ENCODE peak calls at places on chromosomes 13 and 19, in nine cellular contexts. One of them, this sample, is unnamed. For H3K27me3, the result is how much of the 10 kb centered on the place peaks cover.

GRCh38 chr19:51676566-51677083 is 16.5 kb upstream of the SPACA6 start:
- DNase-seq in HepG2: no peak
- DNase-seq in IMR-90: no peak
- DNase-seq in CD4-positive, alpha-beta T cell: no peak
- DNase-seq in heart right ventricle: no peak
- DNase-seq in sigmoid colon: no peak
- DNase-seq in psoas muscle: no peak
- DNase-seq in ovary: no peak
- DNase-seq in kidney epithelial cell: no peak
- DNase-seq in this sample: no peak

GRCh38 chr13:60386250-60386649 is 10.8 kb upstream of the TDRD3 start:
- DNase-seq in ovary: no peak
- DNase-seq in heart right ventricle: no peak
- DNase-seq in sigmoid colon: no peak
- DNase-seq in HepG2: no peak
- DNase-seq in kidney epithelial cell: no peak
- DNase-seq in IMR-90: no peak
- DNase-seq in psoas muscle: no peak
- DNase-seq in CD4-positive, alpha-beta T cell: no peak
- DNase-seq in this sample: no peak

GRCh38 chr13:111567637-111568036 is 247.2 kb downstream of the TEX29 start:
- DNase-seq in IMR-90: no peak
- DNase-seq in ovary: no peak
- DNase-seq in heart right ventricle: no peak
- DNase-seq in kidney epithelial cell: no peak
- DNase-seq in HepG2: no peak
- DNase-seq in psoas muscle: no peak
- DNase-seq in sigmoid colon: no peak
- DNase-seq in CD4-positive, alpha-beta T cell: no peak
- DNase-seq in this sample: no peak

GRCh38 chr19:18776288-18776594 is 14.9 kb downstream of the COMP start:
- DNase-seq in IMR-90: peak
- DNase-seq in CD4-positive, alpha-beta T cell: no peak
- DNase-seq in psoas muscle: no peak
- DNase-seq in heart right ventricle: no peak
- DNase-seq in sigmoid colon: no peak
- DNase-seq in HepG2: no peak
- DNase-seq in ovary: no peak
- DNase-seq in kidney epithelial cell: no peak
- DNase-seq in this sample: no peak

GRCh38 chr13:40187836-40188591 is 478.4 kb downstream of the FOXO1 start:
- DNase-seq in IMR-90: no peak
- DNase-seq in psoas muscle: no peak
- DNase-seq in kidney epithelial cell: no peak
- DNase-seq in ovary: no peak
- DNase-seq in sigmoid colon: no peak
- DNase-seq in CD4-positive, alpha-beta T cell: peak
- DNase-seq in HepG2: no peak
- DNase-seq in heart right ventricle: no peak
- DNase-seq in this sample: no peak

GRCh38 chr13:95607363-95607762 is 37.1 kb downstream of the DZIP1 start:
- DNase-seq in kidney epithelial cell: peak
- DNase-seq in ovary: no peak
- DNase-seq in psoas muscle: no peak
- DNase-seq in sigmoid colon: no peak
- DNase-seq in IMR-90: peak
- DNase-seq in CD4-positive, alpha-beta T cell: no peak
- DNase-seq in HepG2: no peak
- DNase-seq in heart right ventricle: no peak
- DNase-seq in this sample: no peak

GRCh38 chr19:46181386-46181774 is 33.3 kb downstream of the IGFL2 start:
- DNase-seq in psoas muscle: no peak
- DNase-seq in heart right ventricle: no peak
- DNase-seq in kidney epithelial cell: no peak
- DNase-seq in ovary: no peak
- DNase-seq in IMR-90: peak
- DNase-seq in CD4-positive, alpha-beta T cell: no peak
- DNase-seq in sigmoid colon: no peak
- DNase-seq in HepG2: no peak
- DNase-seq in this sample: no peak

GRCh38 chr19:29712744-29713516 is 2.1 kb downstream of the C19orf12 start:
- DNase-seq in heart right ventricle: no peak
- DNase-seq in IMR-90: no peak
- DNase-seq in ovary: no peak
- DNase-seq in psoas muscle: no peak
- DNase-seq in HepG2: no peak
- DNase-seq in sigmoid colon: no peak
- DNase-seq in CD4-positive, alpha-beta T cell: no peak
- DNase-seq in kidney epithelial cell: no peak
- DNase-seq in this sample: no peak

GRCh38 chr19:3368848-3369336 is 2.5 kb downstream of the NFIC start:
- DNase-seq in sigmoid colon: no peak
- DNase-seq in HepG2: no peak
- DNase-seq in ovary: no peak
- DNase-seq in kidney epithelial cell: no peak
- DNase-seq in CD4-positive, alpha-beta T cell: no peak
- DNase-seq in heart right ventricle: no peak
- DNase-seq in psoas muscle: no peak
- DNase-seq in IMR-90: peak
- DNase-seq in this sample: no peak

GRCh38 chr19:3367572-3368440 is 1.4 kb downstream of the NFIC start:
- DNase-seq in heart right ventricle: no peak
- DNase-seq in sigmoid colon: no peak
- DNase-seq in IMR-90: no peak
- DNase-seq in psoas muscle: peak
- DNase-seq in kidney epithelial cell: no peak
- DNase-seq in HepG2: no peak
- DNase-seq in CD4-positive, alpha-beta T cell: no peak
- DNase-seq in ovary: peak
- DNase-seq in this sample: no peak

GRCh38 chr19:3366761-3367571 is 583 bp downstream of the NFIC start:
- DNase-seq in heart right ventricle: peak
- DNase-seq in ovary: peak
- DNase-seq in sigmoid colon: peak
- DNase-seq in CD4-positive, alpha-beta T cell: no peak
- DNase-seq in IMR-90: no peak
- DNase-seq in HepG2: no peak
- DNase-seq in kidney epithelial cell: no peak
- DNase-seq in psoas muscle: peak
- DNase-seq in this sample: no peak

GRCh38 chr19:3369337-3370213 is 3.2 kb downstream of the NFIC start:
- DNase-seq in ovary: peak
- DNase-seq in IMR-90: peak
- DNase-seq in psoas muscle: peak
- DNase-seq in heart right ventricle: no peak
- DNase-seq in kidney epithelial cell: no peak
- DNase-seq in HepG2: no peak
- DNase-seq in CD4-positive, alpha-beta T cell: no peak
- DNase-seq in sigmoid colon: peak
- DNase-seq in this sample: no peak

DNA sequence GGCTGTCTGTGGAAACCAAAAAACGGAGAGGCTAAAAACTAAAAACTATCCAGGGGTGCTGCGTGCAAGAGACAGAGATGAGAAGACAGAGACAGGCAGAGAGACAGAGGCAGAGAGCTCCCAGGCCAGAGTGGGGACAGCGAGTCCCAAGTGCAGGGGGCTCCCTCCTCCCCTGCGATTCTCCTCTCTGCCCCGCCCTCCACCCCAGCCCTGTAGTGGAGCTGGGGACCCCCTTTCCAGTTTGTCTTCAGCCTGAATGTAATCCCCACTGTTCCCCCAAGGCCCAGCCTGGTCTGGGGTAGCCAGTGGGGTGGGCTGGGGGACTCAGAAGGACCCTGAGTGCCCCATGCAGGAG is 2.0 kb downstream of the NFIC start:
- DNase-seq in IMR-90: no peak
- DNase-seq in sigmoid colon: no peak
- DNase-seq in CD4-positive, alpha-beta T cell: no peak
- DNase-seq in heart right ventricle: no peak
- DNase-seq in psoas muscle: peak
- DNase-seq in HepG2: no peak
- DNase-seq in ovary: no peak
- DNase-seq in kidney epithelial cell: no peak
- DNase-seq in this sample: no peak
- H3K27me3 ChIP-seq in IMR-90: under half
- H3K27me3 ChIP-seq in sigmoid colon: under half
- H3K27me3 ChIP-seq in CD4-positive, alpha-beta T cell: under half
- H3K27me3 ChIP-seq in heart right ventricle: under half
- H3K27me3 ChIP-seq in psoas muscle: under half
- H3K27me3 ChIP-seq in HepG2: under half
- H3K27me3 ChIP-seq in ovary: under half
- H3K27me3 ChIP-seq in kidney epithelial cell: under half
- H3K27me3 ChIP-seq in this sample: under half

GRCh38 chr13:93771229-93771628 is 544.6 kb downstream of the GPC6 start:
- DNase-seq in heart right ventricle: no peak
- DNase-seq in IMR-90: no peak
- DNase-seq in ovary: no peak
- DNase-seq in psoas muscle: no peak
- DNase-seq in CD4-positive, alpha-beta T cell: no peak
- DNase-seq in sigmoid colon: no peak
- DNase-seq in kidney epithelial cell: no peak
- DNase-seq in HepG2: no peak
- DNase-seq in this sample: no peak

GRCh38 chr13:93767917-93768422 is 541.4 kb downstream of the GPC6 start:
- DNase-seq in CD4-positive, alpha-beta T cell: no peak
- DNase-seq in HepG2: peak
- DNase-seq in ovary: no peak
- DNase-seq in IMR-90: no peak
- DNase-seq in heart right ventricle: no peak
- DNase-seq in psoas muscle: no peak
- DNase-seq in sigmoid colon: no peak
- DNase-seq in kidney epithelial cell: peak
- DNase-seq in this sample: no peak

GRCh38 chr13:93769607-93770006 is 543.0 kb downstream of the GPC6 start:
- DNase-seq in sigmoid colon: no peak
- DNase-seq in kidney epithelial cell: no peak
- DNase-seq in psoas muscle: no peak
- DNase-seq in IMR-90: no peak
- DNase-seq in HepG2: no peak
- DNase-seq in CD4-positive, alpha-beta T cell: no peak
- DNase-seq in ovary: no peak
- DNase-seq in heart right ventricle: no peak
- DNase-seq in this sample: no peak

GRCh38 chr13:93767231-93767916 is 540.8 kb downstream of the GPC6 start:
- DNase-seq in CD4-positive, alpha-beta T cell: no peak
- DNase-seq in heart right ventricle: no peak
- DNase-seq in IMR-90: peak
- DNase-seq in HepG2: peak
- DNase-seq in psoas muscle: no peak
- DNase-seq in kidney epithelial cell: no peak
- DNase-seq in sigmoid colon: no peak
- DNase-seq in ovary: no peak
- DNase-seq in this sample: no peak

GRCh38 chr13:93769126-93769525 is 542.5 kb downstream of the GPC6 start:
- DNase-seq in HepG2: no peak
- DNase-seq in psoas muscle: no peak
- DNase-seq in heart right ventricle: no peak
- DNase-seq in kidney epithelial cell: no peak
- DNase-seq in ovary: no peak
- DNase-seq in sigmoid colon: no peak
- DNase-seq in CD4-positive, alpha-beta T cell: no peak
- DNase-seq in IMR-90: peak
- DNase-seq in this sample: no peak
- H3K27me3 ChIP-seq in HepG2: under half
- H3K27me3 ChIP-seq in psoas muscle: under half
- H3K27me3 ChIP-seq in heart right ventricle: under half
- H3K27me3 ChIP-seq in kidney epithelial cell: under half
- H3K27me3 ChIP-seq in ovary: under half
- H3K27me3 ChIP-seq in sigmoid colon: under half
- H3K27me3 ChIP-seq in CD4-positive, alpha-beta T cell: under half
- H3K27me3 ChIP-seq in IMR-90: under half
- H3K27me3 ChIP-seq in this sample: under half

GRCh38 chr19:47836038-47836437 is 14.3 kb downstream of the CRX start:
- DNase-seq in ovary: no peak
- DNase-seq in heart right ventricle: no peak
- DNase-seq in kidney epithelial cell: no peak
- DNase-seq in CD4-positive, alpha-beta T cell: no peak
- DNase-seq in IMR-90: no peak
- DNase-seq in sigmoid colon: no peak
- DNase-seq in psoas muscle: no peak
- DNase-seq in HepG2: no peak
- DNase-seq in this sample: no peak

GRCh38 chr19:47842941-47843340 is 16.1 kb upstream of the TPRX2 start:
- DNase-seq in HepG2: no peak
- DNase-seq in psoas muscle: no peak
- DNase-seq in heart right ventricle: no peak
- DNase-seq in IMR-90: no peak
- DNase-seq in kidney epithelial cell: no peak
- DNase-seq in sigmoid colon: no peak
- DNase-seq in CD4-positive, alpha-beta T cell: no peak
- DNase-seq in ovary: no peak
- DNase-seq in this sample: no peak

GRCh38 chr19:47839411-47839810 is 17.7 kb downstream of the CRX start:
- DNase-seq in psoas muscle: no peak
- DNase-seq in IMR-90: no peak
- DNase-seq in kidney epithelial cell: no peak
- DNase-seq in HepG2: no peak
- DNase-seq in sigmoid colon: no peak
- DNase-seq in CD4-positive, alpha-beta T cell: no peak
- DNase-seq in heart right ventricle: no peak
- DNase-seq in ovary: no peak
- DNase-seq in this sample: no peak

GRCh38 chr19:47839913-47840312 is 18.2 kb downstream of the CRX start:
- DNase-seq in psoas muscle: no peak
- DNase-seq in IMR-90: no peak
- DNase-seq in HepG2: no peak
- DNase-seq in CD4-positive, alpha-beta T cell: no peak
- DNase-seq in heart right ventricle: no peak
- DNase-seq in kidney epithelial cell: no peak
- DNase-seq in sigmoid colon: no peak
- DNase-seq in ovary: no peak
- DNase-seq in this sample: no peak
- H3K27me3 ChIP-seq in psoas muscle: under half
- H3K27me3 ChIP-seq in IMR-90: under half
- H3K27me3 ChIP-seq in HepG2: under half
- H3K27me3 ChIP-seq in CD4-positive, alpha-beta T cell: under half
- H3K27me3 ChIP-seq in heart right ventricle: under half
- H3K27me3 ChIP-seq in kidney epithelial cell: under half
- H3K27me3 ChIP-seq in sigmoid colon: under half
- H3K27me3 ChIP-seq in ovary: under half
- H3K27me3 ChIP-seq in this sample: under half

DNA sequence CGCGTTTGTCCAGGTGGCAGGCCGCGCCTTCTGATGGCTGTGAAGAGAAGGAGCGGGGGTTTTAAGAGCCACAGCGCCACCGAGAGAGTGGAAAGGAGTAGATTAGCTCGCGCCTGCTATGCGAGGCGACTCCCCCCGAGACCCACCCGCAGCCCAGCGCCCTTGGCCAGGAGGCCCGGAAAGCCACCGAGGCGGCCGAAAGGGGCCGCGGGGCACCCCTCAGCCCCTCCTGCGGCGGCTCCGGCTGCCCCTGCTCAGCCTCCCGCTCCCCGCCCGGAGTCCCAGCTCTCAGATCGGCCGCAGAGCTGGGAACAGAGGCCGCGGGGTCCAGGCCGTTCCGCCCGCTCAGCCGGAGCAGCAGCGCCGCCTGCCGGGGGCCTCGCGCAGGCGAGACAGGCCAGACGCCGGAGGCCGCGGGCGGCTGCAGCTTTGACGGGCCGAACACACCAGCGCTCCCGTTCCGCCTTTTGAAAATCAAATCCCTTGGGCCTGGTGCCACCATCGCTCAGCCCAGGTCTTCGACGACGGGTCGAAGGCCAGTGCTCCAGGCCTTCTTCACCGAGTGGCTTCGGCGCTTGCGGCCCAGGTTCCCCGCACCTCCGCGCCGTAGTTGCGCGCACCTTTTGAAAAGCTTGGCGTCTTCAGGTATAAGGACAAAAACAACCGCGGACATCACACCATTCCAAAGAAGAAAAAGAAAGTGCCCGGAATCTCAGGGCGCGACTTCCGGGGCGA is 15.3 kb downstream of the CDX2 start:
- DNase-seq in ovary: peak
- DNase-seq in CD4-positive, alpha-beta T cell: peak
- DNase-seq in HepG2: peak
- DNase-seq in kidney epithelial cell: no peak
- DNase-seq in psoas muscle: peak
- DNase-seq in heart right ventricle: peak
- DNase-seq in sigmoid colon: peak
- DNase-seq in IMR-90: peak
- DNase-seq in this sample: peak
- H3K27me3 ChIP-seq in ovary: under half
- H3K27me3 ChIP-seq in CD4-positive, alpha-beta T cell: half or more
- H3K27me3 ChIP-seq in HepG2: under half
- H3K27me3 ChIP-seq in kidney epithelial cell: under half
- H3K27me3 ChIP-seq in psoas muscle: under half
- H3K27me3 ChIP-seq in heart right ventricle: half or more
- H3K27me3 ChIP-seq in sigmoid colon: under half
- H3K27me3 ChIP-seq in IMR-90: half or more
- H3K27me3 ChIP-seq in this sample: half or more

This sample was measured in esophagus muscularis mucosa.